ENCODE peak calls at places on chromosomes 4 and X, in nine cellular contexts. S is T-cell; Q is NCI-H2029 treated with DMSO at 0.1 percent for 48 hours; V is HT-29; A is NCI-H524; G is naive thymus-derived CD8-positive, alpha-beta T cell; J is Caco-2; T is Right ventricle myocardium superior; I is ELF-1. H is an unnamed sample.

GRCh38 chr4:107999932-108000539 is 10.3 kb downstream of the HADH start:
- DNase-seq in I (no peak), V (no peak), G (no peak), T (no peak), J (no peak), A (peak; percentile 0), S (no peak), Q (no peak), H (no peak)

GRCh38 chr4:189305500-189305899 is 635.2 kb upstream of the FRG1 start:
- DNase-seq in S (no peak), G (no peak), A (peak; percentile 56), Q (no peak), T (no peak), J (no peak), V (no peak), I (no peak), H (no peak)

GRCh38 chrX:47540754-47541538 is 20.1 kb upstream of the ARAF start:
- DNase-seq in J (peak; percentile 77), S (no peak), Q (peak; percentile 59), I (peak; percentile 97), A (peak; percentile 94), T (peak; percentile 70), V (peak; percentile 92), G (no peak), H (peak; percentile 94)

GRCh38 chr4:156559346-156559745 is 412.3 kb downstream of the PDGFC start:
- DNase-seq in A (no peak), J (no peak), I (no peak), T (no peak), S (no peak), G (no peak), V (peak; percentile 30), Q (no peak), H (no peak)

GRCh38 chr4:16140520-16141249 is 56.9 kb upstream of the PROM1 start:
- DNase-seq in V (peak; percentile 99), A (no peak), T (no peak), J (peak; percentile 14), Q (peak; percentile 71), G (no peak), I (peak; percentile 37), S (no peak), H (peak; percentile 91)

GRCh38 chrX:136577562-136577961 is 45.5 kb downstream of the VGLL1 start:
- DNase-seq in V (peak; percentile 73), J (peak; percentile 46), I (peak; percentile 72), S (peak; percentile 75), T (peak; percentile 53), A (peak; percentile 55), G (peak; percentile 77), Q (peak; percentile 18), H (peak; percentile 61)

GRCh38 chr4:135120190-135120589 is 918.6 kb upstream of the PABPC4L start:
- DNase-seq in A (no peak), V (no peak), G (no peak), T (no peak), S (no peak), I (no peak), Q (no peak), J (no peak), H (peak; percentile 67)

GRCh38 chr4:15455290-15455689 is 14.4 kb upstream of the CC2D2A start:
- DNase-seq in G (no peak), V (no peak), Q (no peak), T (peak; percentile 53), I (no peak), S (no peak), J (no peak), A (no peak), H (peak; percentile 82)

H was measured in fibroblast of pulmonary artery.